ENCODE peak calls at places on chromosomes 13 and 19, in five cellular contexts. One of them, this sample, is unnamed.

GRCh38 chr13:99988469-99989375 is 7.1 kb downstream of the ZIC2 start:
- DNase-seq in brain microvascular endothelial cell: no peak
- DNase-seq in esophagus muscularis mucosa: no peak
- DNase-seq in ovary: no peak
- DNase-seq in right lobe of liver: no peak
- DNase-seq in this sample: no peak

GRCh38 chr13:67230774-67231480 is 791 bp upstream of the PCDH9 start:
- DNase-seq in brain microvascular endothelial cell: peak; percentile 48
- DNase-seq in esophagus muscularis mucosa: no peak
- DNase-seq in ovary: peak; percentile 61
- DNase-seq in right lobe of liver: peak; percentile 70
- DNase-seq in this sample: peak; percentile 84

GRCh38 chr19:58558623-58559274 is 338 bp upstream of the UBE2M start:
- DNase-seq in brain microvascular endothelial cell: peak; percentile 98
- DNase-seq in esophagus muscularis mucosa: peak; percentile 99
- DNase-seq in ovary: peak; percentile 99
- DNase-seq in right lobe of liver: peak; percentile 99
- DNase-seq in this sample: peak; percentile 100

GRCh38 chr13:76148926-76149325 is 512.8 kb downstream of the LMO7 start:
- DNase-seq in brain microvascular endothelial cell: peak; percentile 84
- DNase-seq in esophagus muscularis mucosa: no peak
- DNase-seq in ovary: no peak
- DNase-seq in right lobe of liver: no peak
- DNase-seq in this sample: no peak

GRCh38 chr13:47962237-47962636 is 38.8 kb downstream of the SUCLA2 start:
- DNase-seq in brain microvascular endothelial cell: no peak
- DNase-seq in esophagus muscularis mucosa: no peak
- DNase-seq in ovary: no peak
- DNase-seq in right lobe of liver: no peak
- DNase-seq in this sample: no peak

GRCh38 chr19:16585808-16586476 is 13.7 kb upstream of the SLC35E1 start:
- DNase-seq in brain microvascular endothelial cell: no peak
- DNase-seq in esophagus muscularis mucosa: no peak
- DNase-seq in ovary: no peak
- DNase-seq in right lobe of liver: no peak
- DNase-seq in this sample: no peak

GRCh38 chr13:38570706-38571105 is 116.2 kb upstream of the FREM2 start:
- DNase-seq in brain microvascular endothelial cell: no peak
- DNase-seq in esophagus muscularis mucosa: no peak
- DNase-seq in ovary: no peak
- DNase-seq in right lobe of liver: no peak
- DNase-seq in this sample: no peak

GRCh38 chr13:103386341-103386740 is 320.1 kb upstream of the SLC10A2 start:
- DNase-seq in brain microvascular endothelial cell: peak; percentile 88
- DNase-seq in esophagus muscularis mucosa: no peak
- DNase-seq in ovary: no peak
- DNase-seq in right lobe of liver: no peak
- DNase-seq in this sample: no peak

GRCh38 chr13:106376411-106377112 is 158.9 kb downstream of the EFNB2 start:
- DNase-seq in brain microvascular endothelial cell: peak; percentile 98
- DNase-seq in esophagus muscularis mucosa: no peak
- DNase-seq in ovary: no peak
- DNase-seq in right lobe of liver: no peak
- DNase-seq in this sample: no peak

GRCh38 chr13:21837841-21838551 is 167.1 kb downstream of the FGF9 start:
- DNase-seq in brain microvascular endothelial cell: no peak
- DNase-seq in esophagus muscularis mucosa: no peak
- DNase-seq in ovary: no peak
- DNase-seq in right lobe of liver: no peak
- DNase-seq in this sample: no peak

GRCh38 chr13:101258071-101258470 is 158.2 kb downstream of the NALCN start:
- DNase-seq in brain microvascular endothelial cell: peak; percentile 98
- DNase-seq in esophagus muscularis mucosa: no peak
- DNase-seq in ovary: no peak
- DNase-seq in right lobe of liver: no peak
- DNase-seq in this sample: no peak

GRCh38 chr13:25286308-25286968 is 850 bp downstream of the MTMR6 start:
- DNase-seq in brain microvascular endothelial cell: peak; percentile 47
- DNase-seq in esophagus muscularis mucosa: no peak
- DNase-seq in ovary: no peak
- DNase-seq in right lobe of liver: peak; percentile 29
- DNase-seq in this sample: no peak

GRCh38 chr13:47017476-47017875 is 120.6 kb upstream of the HTR2A start:
- DNase-seq in brain microvascular endothelial cell: no peak
- DNase-seq in esophagus muscularis mucosa: no peak
- DNase-seq in ovary: no peak
- DNase-seq in right lobe of liver: no peak
- DNase-seq in this sample: no peak

GRCh38 chr19:18203408-18203862 is 407 bp downstream of the RAB3A start:
- DNase-seq in brain microvascular endothelial cell: no peak
- DNase-seq in esophagus muscularis mucosa: no peak
- DNase-seq in ovary: peak; percentile 63
- DNase-seq in right lobe of liver: no peak
- DNase-seq in this sample: peak; percentile 89

GRCh38 chr13:47463726-47464125 is 537.3 kb downstream of the SUCLA2 start:
- DNase-seq in brain microvascular endothelial cell: peak; percentile 63
- DNase-seq in esophagus muscularis mucosa: no peak
- DNase-seq in ovary: no peak
- DNase-seq in right lobe of liver: no peak
- DNase-seq in this sample: no peak

GRCh38 chr13:42532561-42533335 is 41.2 kb upstream of the TNFSF11 start:
- DNase-seq in brain microvascular endothelial cell: no peak
- DNase-seq in esophagus muscularis mucosa: no peak
- DNase-seq in ovary: no peak
- DNase-seq in right lobe of liver: no peak
- DNase-seq in this sample: no peak

GRCh38 chr13:71492346-71492871 is 374.6 kb downstream of the DACH1 start:
- DNase-seq in brain microvascular endothelial cell: no peak
- DNase-seq in esophagus muscularis mucosa: no peak
- DNase-seq in ovary: no peak
- DNase-seq in right lobe of liver: no peak
- DNase-seq in this sample: no peak

GRCh38 chr13:24459234-24459633 is 53.3 kb downstream of the PARP4 start:
- DNase-seq in brain microvascular endothelial cell: peak; percentile 48
- DNase-seq in esophagus muscularis mucosa: no peak
- DNase-seq in ovary: no peak
- DNase-seq in right lobe of liver: no peak
- DNase-seq in this sample: no peak

GRCh38 chr19:1162404-1163282 is 11.4 kb downstream of the SBNO2 start:
- DNase-seq in brain microvascular endothelial cell: no peak
- DNase-seq in esophagus muscularis mucosa: no peak
- DNase-seq in ovary: no peak
- DNase-seq in right lobe of liver: no peak
- DNase-seq in this sample: no peak
- H3K27ac ChIP-seq in brain microvascular endothelial cell: no peak overlapping the region
- H3K27ac ChIP-seq in esophagus muscularis mucosa: no peak overlapping the region
- H3K27ac ChIP-seq in ovary: no peak overlapping the region
- H3K27ac ChIP-seq in right lobe of liver: no peak overlapping the region
- H3K27ac ChIP-seq in this sample: peak overlapping the region; percentile 47

GRCh38 chr19:7078007-7078406 is 8.5 kb downstream of the ZNF557 start:
- DNase-seq in brain microvascular endothelial cell: no peak
- DNase-seq in esophagus muscularis mucosa: no peak
- DNase-seq in ovary: no peak
- DNase-seq in right lobe of liver: no peak
- DNase-seq in this sample: no peak
- H3K4me3 ChIP-seq in brain microvascular endothelial cell: no peak overlapping the region
- H3K4me3 ChIP-seq in esophagus muscularis mucosa: no peak overlapping the region
- H3K4me3 ChIP-seq in ovary: no peak overlapping the region
- H3K4me3 ChIP-seq in right lobe of liver: no peak overlapping the region
- H3K4me3 ChIP-seq in this sample: no peak overlapping the region

GRCh38 chr19:51994048-51994644 is 7.5 kb upstream of the ZNF350 start:
- DNase-seq in brain microvascular endothelial cell: no peak
- DNase-seq in esophagus muscularis mucosa: no peak
- DNase-seq in ovary: no peak
- DNase-seq in right lobe of liver: no peak
- DNase-seq in this sample: no peak

DNA sequence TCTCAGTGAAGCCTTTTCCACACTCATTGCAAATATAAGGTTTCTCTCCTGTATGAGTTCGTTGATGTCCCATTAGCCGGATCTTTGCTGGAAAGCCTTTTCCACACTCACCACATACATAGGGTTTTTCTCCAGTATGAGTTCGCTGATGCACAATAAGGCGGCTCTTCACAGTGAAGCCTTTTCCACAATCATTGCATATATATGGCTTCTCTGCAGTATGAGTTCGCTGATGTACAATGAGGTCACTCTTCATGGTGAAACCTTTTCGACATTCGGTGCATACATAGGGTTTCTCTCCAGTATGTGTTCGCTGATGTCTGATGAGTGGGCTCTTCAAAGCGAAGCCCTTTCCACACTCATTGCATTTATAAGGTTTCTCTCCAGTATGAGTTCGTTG is 6.8 kb upstream of the ZNF350 start:
- DNase-seq in brain microvascular endothelial cell: no peak
- DNase-seq in esophagus muscularis mucosa: no peak
- DNase-seq in ovary: no peak
- DNase-seq in right lobe of liver: no peak
- DNase-seq in this sample: no peak
- TF ChIP-seq CTCF in brain microvascular endothelial cell: no peak
- TF ChIP-seq CTCF in esophagus muscularis mucosa: no peak
- TF ChIP-seq CTCF in ovary: no peak
- TF ChIP-seq CTCF in right lobe of liver: no peak
- TF ChIP-seq CTCF in this sample: no peak

GRCh38 chr13:59478908-59479307 is 684.8 kb downstream of the DIAPH3 start:
- DNase-seq in brain microvascular endothelial cell: no peak
- DNase-seq in esophagus muscularis mucosa: no peak
- DNase-seq in ovary: no peak
- DNase-seq in right lobe of liver: no peak
- DNase-seq in this sample: no peak
- H3K27ac ChIP-seq in brain microvascular endothelial cell: no peak overlapping the region
- H3K27ac ChIP-seq in esophagus muscularis mucosa: no peak overlapping the region
- H3K27ac ChIP-seq in ovary: no peak overlapping the region
- H3K27ac ChIP-seq in right lobe of liver: no peak overlapping the region
- H3K27ac ChIP-seq in this sample: no peak overlapping the region

GRCh38 chr19:13138171-13138915 is 11.8 kb downstream of the STX10 start:
- DNase-seq in brain microvascular endothelial cell: no peak
- DNase-seq in esophagus muscularis mucosa: no peak
- DNase-seq in ovary: no peak
- DNase-seq in right lobe of liver: no peak
- DNase-seq in this sample: no peak

GRCh38 chr19:13137290-13137794 is 12.8 kb downstream of the STX10 start:
- DNase-seq in brain microvascular endothelial cell: no peak
- DNase-seq in esophagus muscularis mucosa: no peak
- DNase-seq in ovary: no peak
- DNase-seq in right lobe of liver: no peak
- DNase-seq in this sample: no peak

GRCh38 chr19:13139633-13140311 is 10.4 kb downstream of the STX10 start:
- DNase-seq in brain microvascular endothelial cell: no peak
- DNase-seq in esophagus muscularis mucosa: no peak
- DNase-seq in ovary: no peak
- DNase-seq in right lobe of liver: no peak
- DNase-seq in this sample: no peak

GRCh38 chr19:13135068-13136062 is 14.8 kb downstream of the STX10 start:
- DNase-seq in brain microvascular endothelial cell: no peak
- DNase-seq in esophagus muscularis mucosa: no peak
- DNase-seq in ovary: no peak
- DNase-seq in right lobe of liver: no peak
- DNase-seq in this sample: no peak

GRCh38 chr19:13138916-13139198 is 11.3 kb downstream of the STX10 start:
- DNase-seq in brain microvascular endothelial cell: no peak
- DNase-seq in esophagus muscularis mucosa: no peak
- DNase-seq in ovary: no peak
- DNase-seq in right lobe of liver: no peak
- DNase-seq in this sample: no peak
- H3K4me3 ChIP-seq in brain microvascular endothelial cell: no peak overlapping the region
- H3K4me3 ChIP-seq in esophagus muscularis mucosa: no peak overlapping the region
- H3K4me3 ChIP-seq in ovary: no peak overlapping the region
- H3K4me3 ChIP-seq in right lobe of liver: no peak overlapping the region
- H3K4me3 ChIP-seq in this sample: no peak overlapping the region

This sample was measured in kidney.